ENCODE peak calls at places on chromosomes 1 and 21, in four cellular contexts. F is K562, U is transverse colon, T is suprapubic skin. R is an unnamed sample.

GRCh38 chr1:240888039-240888786 is 276.3 kb upstream of the GREM2 start:
- DNase-seq in F (peak), U (peak), T (no peak), R (no peak)

GRCh38 chr1:15531682-15532081 is 5.0 kb downstream of the DNAJC16 start:
- DNase-seq in F (no peak), U (no peak), T (no peak), R (no peak)

GRCh38 chr1:58762806-58763205 is 21.0 kb downstream of the JUN start:
- DNase-seq in F (no peak), U (no peak), T (no peak), R (no peak)

GRCh38 chr1:153928245-153928644 is 5.5 kb upstream of the GATAD2B start:
- DNase-seq in F (no peak), U (no peak), T (no peak), R (no peak)

GRCh38 chr21:35428041-35428400 is 378.9 kb upstream of the RUNX1 start:
- DNase-seq in F (no peak), U (no peak), T (no peak), R (no peak)

GRCh38 chr1:26237230-26237966 is 3.4 kb downstream of the CEP85 start:
- DNase-seq in F (no peak), U (no peak), T (no peak), R (no peak)

GRCh38 chr1:114154146-114154962 is 685 bp upstream of the SYT6 start:
- DNase-seq in F (peak), U (no peak), T (no peak), R (peak)

GRCh38 chr1:153903841-153904455 is 18.8 kb downstream of the GATAD2B start:
- DNase-seq in F (no peak), U (no peak), T (no peak), R (no peak)

GRCh38 chr1:26520339-26520738 is 9.2 kb upstream of the RPS6KA1 start:
- DNase-seq in F (no peak), U (no peak), T (no peak), R (no peak)

GRCh38 chr1:206703647-206704046 is 18.9 kb downstream of the MAPKAPK2 start:
- DNase-seq in F (no peak), U (no peak), T (peak), R (no peak)

GRCh38 chr1:235901461-235901860 is 34.8 kb upstream of the LYST start:
- DNase-seq in F (no peak), U (no peak), T (no peak), R (no peak)

GRCh38 chr1:89085781-89086180 is 20.8 kb upstream of the GBP1 start:
- DNase-seq in F (peak), U (peak), T (no peak), R (no peak)

GRCh38 chr21:21247441-21247840 is 249.2 kb downstream of the NCAM2 start:
- DNase-seq in F (no peak), U (no peak), T (no peak), R (no peak)

GRCh38 chr21:44418108-44418875 is 37.0 kb upstream of the LRRC3 start:
- DNase-seq in F (no peak), U (no peak), T (peak), R (peak)

GRCh38 chr1:230891413-230891812 is 23.1 kb upstream of the C1orf198 start:
- DNase-seq in F (no peak), U (no peak), T (no peak), R (no peak)

DNA sequence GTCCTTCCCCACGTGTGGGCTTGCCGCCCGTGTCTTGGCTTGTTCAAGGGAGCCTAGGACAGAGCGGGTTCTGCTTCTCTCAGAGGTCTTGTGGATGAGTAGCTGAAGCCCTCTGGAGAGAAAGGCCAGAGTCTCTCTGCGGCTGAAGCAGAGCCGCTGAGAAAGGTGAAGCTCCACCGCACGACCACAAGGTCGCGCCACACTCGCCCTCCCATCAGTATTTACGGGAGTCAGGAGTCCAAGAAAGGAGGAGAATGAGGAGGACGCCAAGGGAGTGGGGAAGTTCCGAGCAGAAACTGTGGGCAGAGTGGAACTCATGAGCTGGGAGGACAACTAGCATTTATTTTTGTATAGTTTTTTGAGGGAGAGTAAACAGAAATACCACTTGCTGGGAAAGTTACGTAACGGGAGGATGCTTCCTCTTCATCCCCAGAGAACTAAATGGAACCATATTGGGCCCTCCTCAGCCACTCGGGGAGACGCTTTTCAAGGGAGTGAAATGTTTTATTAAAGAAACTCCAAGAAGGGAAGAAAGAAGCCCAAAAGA is 51.6 kb upstream of the HAO2 start:
- DNase-seq in F (peak), U (no peak), T (no peak), R (no peak)
- TF ChIP-seq CTCF in F (peak), U (no peak), T (peak), R (no peak)

DNA sequence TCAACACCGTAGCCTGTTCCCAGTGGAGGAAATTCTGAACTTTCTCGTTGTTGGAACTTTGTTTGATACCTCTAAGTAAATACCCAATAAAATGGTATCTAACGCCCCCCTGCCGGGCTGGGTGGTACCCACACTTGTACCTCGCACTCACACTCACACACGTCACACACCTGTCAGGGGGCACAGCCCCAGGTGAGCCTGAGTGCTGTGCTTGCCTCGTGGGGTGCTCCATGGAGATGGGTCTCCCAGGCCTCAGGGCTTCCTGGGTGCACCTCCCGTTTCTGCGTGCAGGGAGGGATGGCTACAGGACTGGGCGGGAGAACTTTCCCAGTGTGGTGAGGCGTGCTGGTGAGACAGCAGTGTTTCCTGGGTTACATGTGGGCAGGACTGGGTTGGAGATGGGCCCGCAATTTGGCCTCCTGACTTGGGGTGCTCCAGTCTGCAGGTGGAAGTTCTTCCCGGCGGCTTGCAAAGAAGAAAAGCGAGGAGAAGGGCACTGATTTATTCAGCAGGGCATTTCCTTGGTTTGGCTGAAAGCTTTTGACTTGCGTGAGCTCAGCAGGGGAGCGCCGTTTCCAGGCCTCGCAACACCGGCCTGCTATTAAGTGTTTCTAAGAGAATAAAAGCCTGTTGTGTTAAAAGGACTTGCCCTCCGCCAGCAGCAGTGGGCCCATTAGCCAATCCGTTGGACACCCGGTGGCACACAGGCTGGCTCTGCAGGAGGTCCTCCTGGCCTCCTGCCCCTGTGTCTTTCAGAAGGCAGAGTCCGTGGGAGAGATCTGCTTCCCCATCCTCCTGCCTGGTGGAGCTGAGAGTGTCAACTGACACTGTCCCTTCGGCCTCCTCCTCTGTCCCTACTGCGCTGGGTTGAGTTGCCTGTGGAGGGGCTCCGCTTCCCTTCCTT is 79.7 kb downstream of the KIF26B start:
- DNase-seq in F (no peak), U (no peak), T (no peak), R (no peak)
- TF ChIP-seq EP300 in F (no peak), U (no peak), T (no peak), R (no peak)

GRCh38 chr1:201114245-201115131 is 2.3 kb upstream of the CACNA1S start:
- DNase-seq in F (peak), U (peak), T (peak), R (peak)
- TF ChIP-seq POLR2AphosphoS5 in F (no peak), U (peak), T (no peak), R (no peak)

DNA sequence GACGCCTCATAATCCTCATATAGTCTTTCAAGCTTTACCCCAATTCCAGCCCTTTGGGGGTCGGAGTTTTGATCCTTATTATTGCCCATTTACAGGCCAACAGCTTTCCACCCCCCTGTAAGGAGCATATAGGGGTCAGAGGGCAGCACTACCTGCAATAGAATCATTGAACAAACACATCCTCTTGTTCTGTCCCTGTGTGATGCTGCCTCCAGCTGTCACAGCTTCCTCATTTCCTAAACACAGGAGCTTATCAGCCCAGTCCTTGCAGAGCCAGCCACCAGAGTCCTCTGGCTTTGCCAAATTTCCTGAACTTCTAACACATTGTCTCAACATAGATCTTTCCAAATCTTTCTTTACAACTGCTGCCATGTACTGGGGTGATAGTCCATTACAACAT is 32.8 kb upstream of the PTBP2 start:
- DNase-seq in F (no peak), U (no peak), T (no peak), R (peak)
- TF ChIP-seq CTCF in F (no peak), U (no peak), T (no peak), R (no peak)

DNA sequence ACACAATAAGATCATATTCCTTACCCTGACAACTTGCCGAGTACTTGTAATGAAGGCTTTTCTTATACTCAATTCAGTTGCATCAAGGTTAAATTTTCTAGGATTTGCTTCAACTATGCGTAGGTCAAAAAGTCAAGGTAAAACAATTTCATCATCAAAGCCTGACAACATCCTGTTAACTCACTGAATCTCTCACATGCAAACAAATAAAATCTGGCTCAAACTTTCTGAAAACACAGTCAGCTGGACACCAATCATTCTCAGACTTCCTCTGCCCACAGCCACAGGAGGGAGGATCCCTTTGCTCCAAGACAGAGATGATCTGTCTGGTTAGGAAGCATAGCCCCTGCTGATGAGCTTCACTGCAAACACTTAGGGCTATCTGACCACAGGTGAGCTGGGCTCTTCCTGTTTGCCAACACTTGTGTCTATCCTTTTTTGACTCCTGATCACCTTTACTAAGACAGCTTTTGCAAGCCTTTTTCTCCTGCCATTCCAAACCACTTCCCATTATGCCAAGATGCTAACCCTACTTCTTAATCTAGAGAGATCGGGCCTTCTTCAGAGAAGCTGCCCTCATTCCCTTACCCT is 20.0 kb downstream of the STX6 start:
- DNase-seq in F (no peak), U (no peak), T (no peak), R (no peak)
- TF ChIP-seq EP300 in F (no peak), U (no peak), T (no peak), R (no peak)

DNA sequence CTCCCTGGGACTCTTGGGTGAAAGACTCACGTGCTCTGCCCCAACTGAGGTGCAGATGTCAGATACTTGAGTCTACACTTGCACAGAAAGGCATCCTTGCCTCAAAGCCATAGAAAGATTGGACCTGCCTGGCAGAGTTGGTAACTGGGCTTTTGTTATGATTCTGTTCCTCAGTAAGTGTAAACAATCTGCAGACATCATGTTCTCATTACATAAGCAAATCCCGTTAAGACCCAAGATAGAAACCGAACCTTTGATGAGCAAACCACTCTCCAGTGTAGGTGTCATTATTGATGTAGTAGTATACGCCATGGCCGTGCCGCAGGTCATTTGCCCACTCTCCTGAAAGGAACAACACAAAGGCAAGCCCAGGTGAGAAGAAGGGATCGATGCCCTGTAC is 9.9 kb downstream of the RSPH1 start:
- DNase-seq in F (no peak), U (no peak), T (no peak), R (no peak)
- TF ChIP-seq POLR2AphosphoS5 in F (no peak), U (no peak), T (no peak), R (no peak)

GRCh38 chr1:110148961-110149360 is 1.3 kb upstream of the SLC6A17 start:
- DNase-seq in F (no peak), U (no peak), T (no peak), R (no peak)
- TF ChIP-seq CTCF in F (peak), U (no peak), T (no peak), R (no peak)

GRCh38 chr1:205497351-205497750 is 7.1 kb upstream of the CDK18 start:
- DNase-seq in F (no peak), U (no peak), T (no peak), R (no peak)

GRCh38 chr1:205502992-205503391 is 1.5 kb upstream of the CDK18 start:
- DNase-seq in F (no peak), U (no peak), T (no peak), R (no peak)

GRCh38 chr1:205499789-205500188 is 4.7 kb upstream of the CDK18 start:
- DNase-seq in F (no peak), U (no peak), T (no peak), R (no peak)

GRCh38 chr1:205502111-205502810 is 2.2 kb upstream of the CDK18 start:
- DNase-seq in F (no peak), U (no peak), T (no peak), R (no peak)

GRCh38 chr1:205500240-205501218 is 3.9 kb upstream of the CDK18 start:
- DNase-seq in F (no peak), U (no peak), T (no peak), R (no peak)
- TF ChIP-seq EP300 in F (no peak), U (no peak), T (no peak), R (no peak)

GRCh38 chr1:233665575-233666270 is 51.8 kb downstream of the KCNK1 start:
- DNase-seq in F (peak), U (no peak), T (no peak), R (no peak)

GRCh38 chr1:233664804-233665574 is 51.1 kb downstream of the KCNK1 start:
- DNase-seq in F (no peak), U (no peak), T (no peak), R (no peak)

GRCh38 chr1:233671286-233671685 is 57.4 kb downstream of the KCNK1 start:
- DNase-seq in F (no peak), U (no peak), T (no peak), R (no peak)

GRCh38 chr1:233668146-233668724 is 54.3 kb downstream of the KCNK1 start:
- DNase-seq in F (no peak), U (no peak), T (no peak), R (no peak)

GRCh38 chr1:233668725-233669294 is 54.9 kb downstream of the KCNK1 start:
- DNase-seq in F (peak), U (peak), T (no peak), R (no peak)
- TF ChIP-seq POLR2AphosphoS5 in F (peak), U (peak), T (no peak), R (no peak)

GRCh38 chr1:33050221-33051076 is 13.8 kb upstream of the AK2 start:
- DNase-seq in F (no peak), U (no peak), T (no peak), R (no peak)
- TF ChIP-seq CTCF in F (peak), U (no peak), T (no peak), R (peak)